ENCODE peak calls at places on chromosomes 16 and 17, in seven cellular contexts. G, U, O, B, A, X and F are unnamed samples.

GRCh38 chr17:9598661-9599060 is 22.2 kb downstream of the CFAP52 start:
- DNase-seq in G (no peak), U (no peak), O (no peak), B (no peak), A (no peak), X (no peak), F (no peak)

GRCh38 chr17:75695830-75696271 is 25.4 kb upstream of the ITGB4 start:
- DNase-seq in G (no peak), U (no peak), O (no peak), B (no peak), A (no peak), X (peak), F (peak)

GRCh38 chr16:26710475-26710874 is 356.3 kb upstream of the C16orf82 start:
- DNase-seq in G (no peak), U (no peak), O (no peak), B (no peak), A (no peak), X (no peak), F (no peak)

GRCh38 chr16:10678655-10679054 is 16.1 kb downstream of the TEKT5 start:
- DNase-seq in G (no peak), U (no peak), O (no peak), B (no peak), A (no peak), X (no peak), F (no peak)

GRCh38 chr17:50891577-50891989 is 25.4 kb upstream of the TOB1 start:
- DNase-seq in G (no peak), U (no peak), O (no peak), B (no peak), A (no peak), X (no peak), F (no peak)

GRCh38 chr16:48574766-48575165 is 35.2 kb downstream of the N4BP1 start:
- DNase-seq in G (no peak), U (no peak), O (no peak), B (no peak), A (peak), X (no peak), F (no peak)

GRCh38 chr16:89039756-89040155 is 53.9 kb upstream of the ACSF3 start:
- DNase-seq in G (no peak), U (no peak), O (no peak), B (no peak), A (no peak), X (no peak), F (no peak)

GRCh38 chr17:59521465-59522126 is 43.8 kb upstream of the DHX40 start:
- DNase-seq in G (peak), U (peak), O (peak), B (peak), A (peak), X (peak), F (peak)

GRCh38 chr16:50313596-50314483 is 47.5 kb downstream of the ADCY7 start:
- DNase-seq in G (no peak), U (no peak), O (no peak), B (no peak), A (no peak), X (peak), F (peak)

GRCh38 chr16:22688463-22688862 is 125.5 kb upstream of the HS3ST2 start:
- DNase-seq in G (no peak), U (no peak), O (no peak), B (no peak), A (no peak), X (no peak), F (no peak)

GRCh38 chr16:31382485-31383161 is 10.5 kb upstream of the ITGAD start:
- DNase-seq in G (peak), U (peak), O (peak), B (peak), A (peak), X (no peak), F (no peak)

GRCh38 chr17:8944083-8944482 is 21.4 kb downstream of the PIK3R5 start:
- DNase-seq in G (no peak), U (no peak), O (no peak), B (no peak), A (no peak), X (no peak), F (no peak)

GRCh38 chr17:20935740-20936139 is 107.1 kb downstream of the USP22 start:
- DNase-seq in G (no peak), U (no peak), O (no peak), B (no peak), A (no peak), X (no peak), F (no peak)

GRCh38 chr17:44219636-44220210 is at the start of gene UBTF:
- DNase-seq in G (peak), U (peak), O (peak), B (peak), A (peak), X (peak), F (peak)

GRCh38 chr16:68490829-68491575 is 42.7 kb upstream of the SMPD3 start:
- DNase-seq in G (peak), U (no peak), O (no peak), B (peak), A (peak), X (no peak), F (no peak)

GRCh38 chr16:50806099-50807062 is 64.5 kb downstream of the CYLD start:
- DNase-seq in G (peak), U (peak), O (peak), B (peak), A (peak), X (peak), F (peak)

GRCh38 chr16:64990101-64990500 is 131.8 kb downstream of the CDH11 start:
- DNase-seq in G (no peak), U (no peak), O (no peak), B (no peak), A (no peak), X (no peak), F (no peak)